ENCODE peak calls at places on chromosomes 7 and 10, in eight cellular contexts. K is AG04450, L is BJ, A is WTC11, P is GM13976, W is PC-9, R is GM12865, J is choroid plexus epithelial cell. T is an unnamed sample.

GRCh38 chr10:10515479-10516204 is 502.0 kb upstream of the CELF2 start:
- DNase-seq in J (no peak), P (no peak), A (no peak), K (no peak), L (no peak), W (no peak), R (no peak), T (no peak)

GRCh38 chr7:31004393-31004792 is 40.6 kb downstream of the GHRHR start:
- DNase-seq in K (no peak), A (no peak), W (no peak), R (no peak), P (no peak), L (no peak), J (no peak), T (no peak)

GRCh38 chr10:130430852-130431704 is 294.9 kb downstream of the GLRX3 start:
- DNase-seq in W (no peak), P (no peak), R (no peak), L (no peak), J (no peak), A (no peak), K (no peak), T (no peak)

GRCh38 chr7:78473902-78474301 is 675.3 kb downstream of the PHTF2 start:
- DNase-seq in R (no peak), K (no peak), L (no peak), J (no peak), W (no peak), P (no peak), A (no peak), T (no peak)

GRCh38 chr10:17578603-17579002 is 38.6 kb downstream of the HACD1 start:
- DNase-seq in A (no peak), R (no peak), L (no peak), J (no peak), W (no peak), K (no peak), P (no peak), T (no peak)

GRCh38 chr7:114934758-114935157 is 12.9 kb downstream of the MDFIC start:
- DNase-seq in W (no peak), P (no peak), K (no peak), L (no peak), R (no peak), A (no peak), J (no peak), T (no peak)

GRCh38 chr10:70738425-70739121 is 46.6 kb downstream of the TBATA start:
- DNase-seq in R (no peak), L (no peak), K (no peak), P (no peak), J (no peak), A (no peak), W (no peak), T (no peak)

GRCh38 chr10:60944910-60945297 is 919 bp upstream of the RHOBTB1 start:
- DNase-seq in A (no peak), L (no peak), J (no peak), R (no peak), W (no peak), P (peak), K (no peak), T (no peak)

GRCh38 chr10:3902809-3903410 is 117.9 kb upstream of the KLF6 start:
- DNase-seq in P (no peak), W (no peak), L (no peak), K (no peak), R (no peak), A (no peak), J (peak), T (no peak)

GRCh38 chr10:34080485-34081346 is 734.4 kb downstream of the PARD3 start:
- DNase-seq in P (no peak), R (no peak), L (no peak), J (no peak), W (no peak), K (no peak), A (no peak), T (no peak)

GRCh38 chr10:34079702-34080484 is 735.2 kb downstream of the PARD3 start:
- DNase-seq in R (no peak), P (no peak), J (no peak), A (no peak), W (no peak), K (no peak), L (no peak), T (no peak)

GRCh38 chr10:34083567-34083966 is 731.5 kb downstream of the PARD3 start:
- DNase-seq in L (no peak), W (no peak), J (no peak), P (no peak), K (no peak), A (no peak), R (no peak), T (no peak)

GRCh38 chr10:34081347-34081743 is 733.8 kb downstream of the PARD3 start:
- DNase-seq in R (no peak), J (no peak), L (no peak), A (no peak), P (no peak), W (no peak), K (no peak), T (no peak)

DNA sequence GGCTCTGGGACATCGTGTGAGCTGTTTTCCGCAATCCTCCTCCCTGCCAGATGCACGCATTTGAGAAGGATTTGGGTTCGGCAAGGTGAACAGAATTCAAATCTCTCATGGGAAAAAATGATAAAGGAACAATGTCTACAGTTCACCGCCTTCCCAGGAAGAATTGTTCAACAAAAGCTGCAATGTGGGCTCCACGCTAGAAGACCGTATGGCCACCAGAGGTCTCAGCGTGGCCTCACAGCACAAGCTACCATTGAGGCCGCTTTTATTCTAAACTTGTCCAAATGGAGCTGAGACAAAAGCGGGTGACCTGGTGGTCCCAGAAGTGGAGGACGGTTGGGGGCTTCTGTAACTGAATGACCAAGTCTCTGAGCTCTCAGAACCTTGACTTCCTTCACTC is 733.1 kb downstream of the PARD3 start:
- DNase-seq in K (no peak), R (no peak), L (no peak), W (no peak), P (no peak), A (no peak), J (no peak), T (no peak)
- TF ChIP-seq CTCF in K (no peak), R (no peak), L (peak), W (no peak), P (no peak), A (no peak), J (peak), T (no peak)

GRCh38 chr10:54402576-54402975 is 398.5 kb downstream of the PCDH15 start:
- DNase-seq in L (no peak), A (no peak), J (peak), R (peak), K (no peak), P (no peak), W (no peak), T (no peak)
- TF ChIP-seq CTCF in L (peak), A (peak), J (peak), R (peak), K (peak), P (no peak), W (peak), T (peak)

DNA sequence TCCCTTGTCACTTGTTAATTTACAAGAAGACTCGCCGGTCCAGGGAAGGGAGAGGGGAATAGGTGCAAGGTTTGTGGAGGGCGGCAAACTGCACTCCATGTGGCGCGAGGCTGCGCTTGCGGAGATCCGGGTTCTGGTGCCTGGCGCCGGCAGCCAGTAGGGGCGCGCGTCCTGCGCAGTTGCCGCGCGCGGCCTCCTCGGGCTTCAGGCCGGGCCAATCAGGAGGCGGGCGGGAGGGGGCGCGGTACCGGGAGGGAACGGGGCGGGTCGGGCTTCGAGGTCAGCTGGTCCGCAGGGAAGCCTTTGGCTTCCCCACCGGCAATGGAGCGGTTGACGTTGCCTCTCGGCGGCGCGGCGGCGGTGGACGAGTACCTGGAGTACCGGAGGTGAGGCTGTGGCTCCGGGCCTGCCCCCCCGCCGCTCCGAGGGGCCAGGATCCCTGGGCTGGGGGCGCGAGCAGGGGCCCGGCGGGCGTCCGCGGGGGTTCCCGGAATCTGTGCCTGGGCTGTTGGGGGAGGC is at the start of gene FAM221A:
- DNase-seq in A (peak), K (peak), R (peak), P (peak), J (peak), W (peak), L (peak), T (peak)
- TF ChIP-seq CTCF in A (peak), K (peak), R (peak), P (peak), J (peak), W (peak), L (peak), T (peak)

DNA sequence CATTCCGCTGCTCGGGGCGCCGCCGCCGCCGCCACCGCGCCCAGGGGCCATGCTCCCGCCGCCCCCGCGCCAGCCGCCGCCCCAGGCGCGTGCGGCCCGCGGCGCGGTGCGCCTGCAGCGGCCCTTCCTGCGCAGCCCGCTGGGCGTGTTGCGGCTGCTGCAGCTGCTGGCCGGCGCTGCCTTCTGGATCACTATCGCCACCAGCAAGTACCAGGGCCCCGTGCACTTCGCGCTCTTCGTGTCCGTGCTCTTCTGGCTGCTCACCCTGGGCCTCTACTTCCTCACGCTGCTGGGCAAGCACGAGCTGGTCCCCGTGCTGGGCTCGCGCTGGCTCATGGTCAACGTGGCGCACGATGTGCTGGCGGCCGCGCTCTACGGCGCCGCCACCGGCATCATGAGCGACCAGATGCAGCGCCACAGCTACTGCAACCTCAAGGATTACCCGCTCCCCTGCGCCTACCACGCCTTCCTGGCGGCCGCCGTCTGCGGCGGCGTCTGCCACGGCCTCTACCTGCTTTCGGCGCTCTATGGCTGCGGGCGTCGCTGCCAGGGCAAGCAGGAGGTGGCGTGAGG is 384 bp downstream of the MARVELD1 start:
- DNase-seq in L (no peak), A (peak), K (no peak), J (peak), R (peak), W (no peak), P (peak), T (peak)
- TF ChIP-seq CTCF in L (peak), A (no peak), K (peak), J (peak), R (peak), W (no peak), P (peak), T (peak)

GRCh38 chr7:71486856-71487628 is 355.1 kb downstream of the GALNT17 start:
- DNase-seq in W (no peak), A (no peak), R (no peak), J (peak), K (no peak), P (no peak), L (no peak), T (no peak)
- TF ChIP-seq CTCF in W (no peak), A (no peak), R (no peak), J (no peak), K (no peak), P (no peak), L (no peak), T (no peak)

GRCh38 chr10:101353692-101354583 is at the start of gene BTRC:
- DNase-seq in A (peak), W (peak), L (peak), R (peak), J (peak), P (peak), K (peak), T (peak)
- TF ChIP-seq CTCF in A (no peak), W (no peak), L (no peak), R (no peak), J (peak), P (no peak), K (peak), T (peak)

T was measured in GM13977.